ENCODE peak calls at places on chromosomes 16 and 17, in four cellular contexts. R, H, M and U are unnamed samples.

GRCh38 chr17:54968954-54969400 is 412 bp downstream of the STXBP4 start:
- DNase-seq in R (no peak), M (no peak), H (peak), U (no peak)

GRCh38 chr16:78228704-78229103 is 129.2 kb downstream of the WWOX start:
- DNase-seq in M (no peak), R (no peak), H (no peak), U (no peak)

GRCh38 chr17:18087610-18088491 is at the start of gene DRG2:
- DNase-seq in R (peak), M (peak), H (peak), U (peak)

GRCh38 chr16:15708096-15708495 is 58.1 kb downstream of the NDE1 start:
- DNase-seq in R (no peak), M (no peak), H (no peak), U (no peak)

GRCh38 chr16:30567160-30567990 is 4.1 kb downstream of the ZNF688 start:
- DNase-seq in R (no peak), M (peak), H (no peak), U (peak)

GRCh38 chr17:6872941-6873340 is 41.4 kb upstream of the TEKT1 start:
- DNase-seq in H (no peak), R (no peak), M (no peak), U (no peak)

GRCh38 chr17:37450090-37450489 is 39.6 kb upstream of the DUSP14 start:
- DNase-seq in H (no peak), M (no peak), R (no peak), U (no peak)

GRCh38 chr16:85302018-85302847 is 190.0 kb upstream of the CIBAR2 start:
- DNase-seq in R (no peak), M (no peak), H (no peak), U (no peak)

GRCh38 chr16:20746461-20746860 is 4.8 kb upstream of the THUMPD1 start:
- DNase-seq in H (no peak), M (no peak), R (no peak), U (no peak)

GRCh38 chr16:48014349-48015135 is 141.3 kb downstream of the ABCC12 start:
- DNase-seq in M (no peak), H (no peak), R (no peak), U (no peak)

GRCh38 chr16:30519120-30520049 is 7.0 kb downstream of the ZNF768 start:
- DNase-seq in R (no peak), M (no peak), H (no peak), U (no peak)